ENCODE peak calls at places on chromosomes 4 and X, in ten cellular contexts. R, S, F, J, P, V, Q, A, K and T are unnamed samples.
A peak's percentile ranks its signal among the peaks of the same experiment; 100 is the strongest.

GRCh38 chr4:147860960-147861359 is 129.1 kb downstream of the ARHGAP10 start:
- DNase-seq in R (no peak), S (peak; percentile 70), F (no peak), J (no peak), P (no peak), V (no peak), Q (no peak), A (peak; percentile 68), K (no peak), T (no peak)

GRCh38 chr4:46390353-46391058 is 578 bp upstream of the GABRA2 start:
- DNase-seq in R (no peak), S (no peak), F (no peak), J (no peak), P (no peak), V (no peak), Q (no peak), A (peak; percentile 61), K (no peak), T (no peak)

GRCh38 chr4:36392916-36393315 is 111.5 kb downstream of the DTHD1 start:
- DNase-seq in R (no peak), S (no peak), F (no peak), J (no peak), P (no peak), V (no peak), Q (no peak), A (no peak), K (no peak), T (no peak)

GRCh38 chr4:138236035-138236434 is 6.1 kb downstream of the SLC7A11 start:
- DNase-seq in R (no peak), S (no peak), F (no peak), J (no peak), P (no peak), V (no peak), Q (no peak), A (no peak), K (no peak), T (no peak)

GRCh38 chr4:74638001-74638400 is 156.3 kb downstream of the BTC start:
- DNase-seq in R (no peak), S (no peak), F (no peak), J (no peak), P (no peak), V (no peak), Q (no peak), A (no peak), K (no peak), T (no peak)

GRCh38 chr4:74038161-74039064 is at the start of gene CXCL3:
- DNase-seq in R (peak; percentile 51), S (peak; percentile 79), F (peak; percentile 86), J (peak; percentile 81), P (peak; percentile 88), V (no peak), Q (no peak), A (peak; percentile 96), K (peak; percentile 85), T (peak; percentile 35)

GRCh38 chrX:34901761-34902160 is 40.8 kb upstream of the FAM47B start:
- DNase-seq in R (no peak), S (no peak), F (no peak), J (no peak), P (no peak), V (no peak), Q (no peak), A (no peak), K (no peak), T (no peak)

GRCh38 chr4:17163156-17163555 is 264.7 kb upstream of the LDB2 start:
- DNase-seq in R (no peak), S (no peak), F (no peak), J (no peak), P (no peak), V (no peak), Q (no peak), A (no peak), K (no peak), T (no peak)

GRCh38 chrX:15056044-15056443 is 182.8 kb downstream of the MOSPD2 start:
- DNase-seq in R (no peak), S (no peak), F (no peak), J (no peak), P (no peak), V (no peak), Q (no peak), A (no peak), K (no peak), T (no peak)

GRCh38 chr4:26362745-26363439 is 42.1 kb downstream of the RBPJ start:
- DNase-seq in R (no peak), S (no peak), F (no peak), J (no peak), P (no peak), V (no peak), Q (no peak), A (no peak), K (no peak), T (no peak)

GRCh38 chr4:141884070-141884469 is 247.7 kb downstream of the IL15 start:
- DNase-seq in R (no peak), S (no peak), F (no peak), J (no peak), P (no peak), V (no peak), Q (no peak), A (no peak), K (no peak), T (no peak)

DNA sequence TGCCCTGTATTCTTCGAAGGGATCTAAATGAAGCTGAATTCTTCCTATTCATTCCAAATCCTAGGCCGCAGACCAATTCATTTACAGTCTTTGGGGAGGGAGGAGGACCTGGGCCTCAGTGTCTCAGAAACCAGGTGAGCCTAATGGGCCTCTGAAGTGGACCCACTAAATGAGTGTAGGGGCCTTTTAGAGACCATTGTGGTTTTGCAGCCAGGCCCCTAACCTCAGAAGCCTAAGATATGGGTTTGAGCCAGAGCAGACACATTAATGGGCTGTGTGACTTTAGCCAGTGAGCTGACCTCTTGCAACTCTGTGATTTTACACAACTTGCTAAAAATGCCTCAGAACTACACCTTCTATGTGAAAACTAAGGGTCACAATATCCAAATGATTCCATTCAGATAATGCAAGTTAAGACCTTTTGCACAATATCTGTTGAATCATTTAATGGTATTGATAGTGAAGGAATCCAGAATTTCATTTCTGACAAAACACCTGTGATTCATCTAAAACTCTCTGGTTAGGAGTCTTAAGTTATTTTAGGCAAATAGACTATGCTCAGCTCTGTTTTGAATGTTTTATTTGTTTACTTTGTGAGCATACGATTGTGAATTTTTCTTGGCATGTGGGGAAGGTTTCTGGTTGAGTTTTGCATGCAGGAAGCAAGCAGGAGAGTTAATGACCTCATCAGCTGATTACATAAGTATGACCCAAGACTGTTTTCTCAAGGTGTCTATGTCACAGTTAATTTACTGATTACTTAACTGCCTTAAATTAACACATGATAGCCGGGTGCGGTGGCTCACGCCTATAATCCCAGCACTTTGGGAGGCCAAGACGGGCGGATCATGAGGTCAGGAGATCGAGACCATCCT is 75.0 kb downstream of the EVC start:
- DNase-seq in R (no peak), S (peak; percentile 53), F (no peak), J (no peak), P (no peak), V (no peak), Q (no peak), A (no peak), K (no peak), T (no peak)
- TF ChIP-seq EP300 in R (no peak), S (no peak), F (no peak), J (no peak), P (no peak), V (no peak), Q (no peak), A (no peak), K (no peak), T (peak; percentile 17)

DNA sequence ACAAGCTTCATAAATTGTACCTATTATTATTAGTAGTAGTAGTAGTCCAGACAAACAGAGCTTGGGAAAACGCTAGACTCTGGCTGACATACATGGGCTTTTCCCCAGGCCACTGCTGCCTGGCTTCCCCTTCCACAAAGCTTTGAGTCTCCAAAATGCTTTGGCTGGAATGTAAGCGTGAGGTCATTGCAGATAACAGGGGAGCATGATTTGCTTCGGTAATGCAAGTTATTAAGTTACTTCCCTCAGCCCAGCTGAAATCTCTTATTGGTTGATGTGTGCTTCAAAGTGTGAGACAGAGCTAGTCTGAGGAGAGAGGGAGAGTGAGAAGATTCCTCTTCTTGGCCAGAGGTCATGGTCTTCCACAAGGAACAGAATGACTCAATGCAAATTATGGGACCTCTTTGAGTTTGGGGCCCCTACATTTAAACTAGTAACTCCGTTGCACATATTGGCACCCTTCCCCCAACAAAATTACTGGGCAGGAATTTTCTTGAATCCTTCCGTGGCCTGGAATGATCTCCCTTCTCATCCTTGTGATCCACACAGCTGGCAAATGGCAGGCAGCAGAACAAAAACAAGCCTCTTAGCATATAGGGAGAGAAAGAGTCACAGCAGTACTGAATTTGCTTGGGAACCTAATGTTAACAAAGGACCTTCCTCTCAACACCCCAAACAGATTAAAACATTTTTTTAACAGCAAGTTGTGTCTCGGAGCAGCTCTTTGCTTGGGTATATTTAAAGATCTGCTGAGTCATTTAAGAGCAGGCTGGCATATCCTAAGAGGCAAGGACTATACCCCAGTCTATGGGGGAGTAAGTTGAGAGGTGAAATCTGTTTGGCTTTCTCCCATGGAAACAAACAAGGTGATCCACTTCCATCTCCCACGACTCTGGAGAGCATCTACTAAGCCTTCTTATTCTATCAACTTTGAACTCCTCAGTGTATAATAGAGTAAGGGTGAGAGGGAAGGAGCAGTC is 19.9 kb downstream of the AR start:
- DNase-seq in R (peak; percentile 46), S (no peak), F (no peak), J (no peak), P (no peak), V (no peak), Q (no peak), A (no peak), K (no peak), T (no peak)
- H3K4me3 ChIP-seq in R (no peak overlapping the region), S (no peak overlapping the region), F (no peak overlapping the region), J (no peak overlapping the region), P (no peak overlapping the region), V (no peak overlapping the region), Q (no peak overlapping the region), A (no peak overlapping the region), K (no peak overlapping the region), T (no peak overlapping the region)

DNA sequence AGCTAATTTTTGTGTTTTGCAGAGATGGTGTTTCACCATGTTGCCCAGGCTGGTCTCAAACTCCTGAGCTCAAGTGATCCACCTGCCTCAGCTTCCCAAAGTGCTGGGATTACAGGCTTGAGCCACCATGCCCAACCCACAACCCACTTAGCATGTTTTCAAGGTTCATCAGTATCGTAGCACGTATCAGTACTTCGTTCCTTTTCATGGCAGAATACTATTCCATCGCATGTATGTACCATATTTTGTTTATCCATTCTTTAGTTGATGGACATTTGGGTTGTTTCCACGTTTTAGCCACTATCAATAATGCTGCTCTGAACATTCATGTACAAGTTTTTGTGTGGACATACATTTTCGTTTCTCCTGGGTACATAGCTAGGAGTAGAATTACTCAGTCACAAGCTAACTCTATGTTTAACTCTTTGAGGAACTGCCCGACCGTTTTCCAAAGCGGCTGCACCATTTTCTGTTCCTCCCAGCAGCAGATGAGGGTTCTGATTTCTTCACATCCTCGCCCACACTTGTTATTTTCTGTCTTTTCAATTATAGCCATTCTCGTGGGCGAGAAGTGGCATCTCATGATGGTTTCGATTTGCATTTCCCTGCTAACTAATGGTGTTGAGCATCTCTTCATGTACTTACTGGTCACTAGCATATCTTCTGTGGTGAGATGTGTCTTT is 32.5 kb downstream of the MAN2B2 start:
- DNase-seq in R (no peak), S (no peak), F (no peak), J (no peak), P (no peak), V (peak; percentile 2), Q (no peak), A (no peak), K (no peak), T (no peak)
- H3K36me3 ChIP-seq in R (no peaks in the 10 kb centered on the region), S (peaks cover 13% of the 10 kb centered on the region), F (peaks cover 26% of the 10 kb centered on the region), J (peaks cover 100% of the 10 kb centered on the region), P (no peaks in the 10 kb centered on the region), V (peaks cover 7% of the 10 kb centered on the region), Q (peaks cover 17% of the 10 kb centered on the region), A (peaks cover 91% of the 10 kb centered on the region), K (peaks cover 3% of the 10 kb centered on the region), T (no peaks in the 10 kb centered on the region)

GRCh38 chrX:47068214-47068613 is 10.0 kb upstream of the RGN start:
- DNase-seq in R (no peak), S (no peak), F (no peak), J (no peak), P (no peak), V (no peak), Q (peak; percentile 69), A (no peak), K (no peak), T (no peak)
- TF ChIP-seq EP300 in R (no peak), S (no peak), F (no peak), J (no peak), P (no peak), V (no peak), Q (no peak), A (no peak), K (no peak), T (no peak)